ENCODE peak calls at places on chromosomes 1 and 21, in ten cellular contexts. One of them, this sample, is unnamed.
A peak's percentile ranks its signal among the peaks of the same experiment; 100 is the strongest.

GRCh38 chr1:63831409-63831808 is 57.6 kb downstream of the ROR1 start:
- DNase-seq in activated T-cell treated with anti-CD3 and anti-CD28 coated beads for 24 hours: no peak
- DNase-seq in stimulated activated CD8-positive, alpha-beta memory T cell treated with anti-CD3 and anti-CD28 coated beads, Interleukin-4, amount 100 ng/mL, for 24 hours: no peak
- DNase-seq in T follicular helper cell: no peak
- DNase-seq in OCI-LY7: peak; percentile 27
- DNase-seq in putamen: no peak
- DNase-seq in left colon: no peak
- DNase-seq in aorta: no peak
- DNase-seq in cardiac muscle cell: no peak
- DNase-seq in kidney tubule cell: no peak
- DNase-seq in this sample: no peak

GRCh38 chr1:100349276-100349675 is 3.0 kb upstream of the CDC14A start:
- DNase-seq in activated T-cell treated with anti-CD3 and anti-CD28 coated beads for 24 hours: no peak
- DNase-seq in stimulated activated CD8-positive, alpha-beta memory T cell treated with anti-CD3 and anti-CD28 coated beads, Interleukin-4, amount 100 ng/mL, for 24 hours: no peak
- DNase-seq in T follicular helper cell: no peak
- DNase-seq in OCI-LY7: no peak
- DNase-seq in putamen: no peak
- DNase-seq in left colon: no peak
- DNase-seq in aorta: no peak
- DNase-seq in cardiac muscle cell: no peak
- DNase-seq in kidney tubule cell: no peak
- DNase-seq in this sample: no peak

GRCh38 chr21:33458861-33459260 is 20.9 kb downstream of the TMEM50B start:
- DNase-seq in activated T-cell treated with anti-CD3 and anti-CD28 coated beads for 24 hours: no peak
- DNase-seq in stimulated activated CD8-positive, alpha-beta memory T cell treated with anti-CD3 and anti-CD28 coated beads, Interleukin-4, amount 100 ng/mL, for 24 hours: no peak
- DNase-seq in T follicular helper cell: no peak
- DNase-seq in OCI-LY7: no peak
- DNase-seq in putamen: no peak
- DNase-seq in left colon: no peak
- DNase-seq in aorta: no peak
- DNase-seq in cardiac muscle cell: no peak
- DNase-seq in kidney tubule cell: no peak
- DNase-seq in this sample: no peak

GRCh38 chr1:228362141-228362883 is 44.3 kb downstream of the TRIM11 start:
- DNase-seq in activated T-cell treated with anti-CD3 and anti-CD28 coated beads for 24 hours: no peak
- DNase-seq in stimulated activated CD8-positive, alpha-beta memory T cell treated with anti-CD3 and anti-CD28 coated beads, Interleukin-4, amount 100 ng/mL, for 24 hours: no peak
- DNase-seq in T follicular helper cell: no peak
- DNase-seq in OCI-LY7: no peak
- DNase-seq in putamen: no peak
- DNase-seq in left colon: no peak
- DNase-seq in aorta: peak; percentile 60
- DNase-seq in cardiac muscle cell: no peak
- DNase-seq in kidney tubule cell: no peak
- DNase-seq in this sample: no peak

GRCh38 chr1:220521755-220522154 is 6.2 kb upstream of the MARK1 start:
- DNase-seq in activated T-cell treated with anti-CD3 and anti-CD28 coated beads for 24 hours: no peak
- DNase-seq in stimulated activated CD8-positive, alpha-beta memory T cell treated with anti-CD3 and anti-CD28 coated beads, Interleukin-4, amount 100 ng/mL, for 24 hours: no peak
- DNase-seq in T follicular helper cell: no peak
- DNase-seq in OCI-LY7: no peak
- DNase-seq in putamen: no peak
- DNase-seq in left colon: no peak
- DNase-seq in aorta: no peak
- DNase-seq in cardiac muscle cell: no peak
- DNase-seq in kidney tubule cell: no peak
- DNase-seq in this sample: no peak

GRCh38 chr1:229478852-229479251 is 29.3 kb downstream of the NUP133 start:
- DNase-seq in activated T-cell treated with anti-CD3 and anti-CD28 coated beads for 24 hours: no peak
- DNase-seq in stimulated activated CD8-positive, alpha-beta memory T cell treated with anti-CD3 and anti-CD28 coated beads, Interleukin-4, amount 100 ng/mL, for 24 hours: no peak
- DNase-seq in T follicular helper cell: no peak
- DNase-seq in OCI-LY7: peak; percentile 41
- DNase-seq in putamen: no peak
- DNase-seq in left colon: no peak
- DNase-seq in aorta: no peak
- DNase-seq in cardiac muscle cell: no peak
- DNase-seq in kidney tubule cell: no peak
- DNase-seq in this sample: no peak

GRCh38 chr1:184193451-184193850 is 141.9 kb downstream of the TSEN15 start:
- DNase-seq in activated T-cell treated with anti-CD3 and anti-CD28 coated beads for 24 hours: no peak
- DNase-seq in stimulated activated CD8-positive, alpha-beta memory T cell treated with anti-CD3 and anti-CD28 coated beads, Interleukin-4, amount 100 ng/mL, for 24 hours: no peak
- DNase-seq in T follicular helper cell: no peak
- DNase-seq in OCI-LY7: no peak
- DNase-seq in putamen: no peak
- DNase-seq in left colon: no peak
- DNase-seq in aorta: no peak
- DNase-seq in cardiac muscle cell: peak; percentile 38
- DNase-seq in kidney tubule cell: peak; percentile 20
- DNase-seq in this sample: no peak

GRCh38 chr1:182765416-182765815 is 24.2 kb upstream of the NPL start:
- DNase-seq in activated T-cell treated with anti-CD3 and anti-CD28 coated beads for 24 hours: no peak
- DNase-seq in stimulated activated CD8-positive, alpha-beta memory T cell treated with anti-CD3 and anti-CD28 coated beads, Interleukin-4, amount 100 ng/mL, for 24 hours: no peak
- DNase-seq in T follicular helper cell: no peak
- DNase-seq in OCI-LY7: no peak
- DNase-seq in putamen: no peak
- DNase-seq in left colon: no peak
- DNase-seq in aorta: no peak
- DNase-seq in cardiac muscle cell: no peak
- DNase-seq in kidney tubule cell: no peak
- DNase-seq in this sample: no peak

GRCh38 chr1:225418598-225418997 is 9.2 kb downstream of the LBR start:
- DNase-seq in activated T-cell treated with anti-CD3 and anti-CD28 coated beads for 24 hours: no peak
- DNase-seq in stimulated activated CD8-positive, alpha-beta memory T cell treated with anti-CD3 and anti-CD28 coated beads, Interleukin-4, amount 100 ng/mL, for 24 hours: no peak
- DNase-seq in T follicular helper cell: no peak
- DNase-seq in OCI-LY7: no peak
- DNase-seq in putamen: no peak
- DNase-seq in left colon: peak; percentile 67
- DNase-seq in aorta: no peak
- DNase-seq in cardiac muscle cell: no peak
- DNase-seq in kidney tubule cell: no peak
- DNase-seq in this sample: no peak

GRCh38 chr21:35168702-35169101 is 119.6 kb upstream of the RUNX1 start:
- DNase-seq in activated T-cell treated with anti-CD3 and anti-CD28 coated beads for 24 hours: no peak
- DNase-seq in stimulated activated CD8-positive, alpha-beta memory T cell treated with anti-CD3 and anti-CD28 coated beads, Interleukin-4, amount 100 ng/mL, for 24 hours: no peak
- DNase-seq in T follicular helper cell: no peak
- DNase-seq in OCI-LY7: no peak
- DNase-seq in putamen: no peak
- DNase-seq in left colon: no peak
- DNase-seq in aorta: no peak
- DNase-seq in cardiac muscle cell: no peak
- DNase-seq in kidney tubule cell: no peak
- DNase-seq in this sample: no peak

GRCh38 chr1:223219318-223219635 is 76.2 kb upstream of the TLR5 start:
- DNase-seq in activated T-cell treated with anti-CD3 and anti-CD28 coated beads for 24 hours: no peak
- DNase-seq in stimulated activated CD8-positive, alpha-beta memory T cell treated with anti-CD3 and anti-CD28 coated beads, Interleukin-4, amount 100 ng/mL, for 24 hours: no peak
- DNase-seq in T follicular helper cell: no peak
- DNase-seq in OCI-LY7: no peak
- DNase-seq in putamen: no peak
- DNase-seq in left colon: no peak
- DNase-seq in aorta: no peak
- DNase-seq in cardiac muscle cell: no peak
- DNase-seq in kidney tubule cell: no peak
- DNase-seq in this sample: no peak

GRCh38 chr1:43547538-43548072 is 16.9 kb downstream of the PTPRF start:
- DNase-seq in activated T-cell treated with anti-CD3 and anti-CD28 coated beads for 24 hours: no peak
- DNase-seq in stimulated activated CD8-positive, alpha-beta memory T cell treated with anti-CD3 and anti-CD28 coated beads, Interleukin-4, amount 100 ng/mL, for 24 hours: no peak
- DNase-seq in T follicular helper cell: no peak
- DNase-seq in OCI-LY7: no peak
- DNase-seq in putamen: peak; percentile 77
- DNase-seq in left colon: no peak
- DNase-seq in aorta: no peak
- DNase-seq in cardiac muscle cell: peak; percentile 43
- DNase-seq in kidney tubule cell: no peak
- DNase-seq in this sample: no peak

GRCh38 chr1:63836830-63837229 is 63.0 kb downstream of the ROR1 start:
- DNase-seq in activated T-cell treated with anti-CD3 and anti-CD28 coated beads for 24 hours: no peak
- DNase-seq in stimulated activated CD8-positive, alpha-beta memory T cell treated with anti-CD3 and anti-CD28 coated beads, Interleukin-4, amount 100 ng/mL, for 24 hours: no peak
- DNase-seq in T follicular helper cell: no peak
- DNase-seq in OCI-LY7: peak; percentile 11
- DNase-seq in putamen: no peak
- DNase-seq in left colon: no peak
- DNase-seq in aorta: no peak
- DNase-seq in cardiac muscle cell: no peak
- DNase-seq in kidney tubule cell: no peak
- DNase-seq in this sample: no peak

GRCh38 chr21:17612023-17612564 is 607 bp downstream of the BTG3 start:
- DNase-seq in activated T-cell treated with anti-CD3 and anti-CD28 coated beads for 24 hours: peak; percentile 17
- DNase-seq in stimulated activated CD8-positive, alpha-beta memory T cell treated with anti-CD3 and anti-CD28 coated beads, Interleukin-4, amount 100 ng/mL, for 24 hours: no peak
- DNase-seq in T follicular helper cell: peak; percentile 6
- DNase-seq in OCI-LY7: peak; percentile 41
- DNase-seq in putamen: peak; percentile 17
- DNase-seq in left colon: peak; percentile 63
- DNase-seq in aorta: peak; percentile 81
- DNase-seq in cardiac muscle cell: peak; percentile 21
- DNase-seq in kidney tubule cell: peak; percentile 54
- DNase-seq in this sample: peak; percentile 43

GRCh38 chr1:11882814-11883538 is 24.2 kb upstream of the NPPB start:
- DNase-seq in activated T-cell treated with anti-CD3 and anti-CD28 coated beads for 24 hours: no peak
- DNase-seq in stimulated activated CD8-positive, alpha-beta memory T cell treated with anti-CD3 and anti-CD28 coated beads, Interleukin-4, amount 100 ng/mL, for 24 hours: no peak
- DNase-seq in T follicular helper cell: no peak
- DNase-seq in OCI-LY7: no peak
- DNase-seq in putamen: no peak
- DNase-seq in left colon: peak; percentile 75
- DNase-seq in aorta: no peak
- DNase-seq in cardiac muscle cell: peak; percentile 99
- DNase-seq in kidney tubule cell: no peak
- DNase-seq in this sample: peak; percentile 34

GRCh38 chr1:184958554-184959353 is 15.6 kb downstream of the NIBAN1 start:
- DNase-seq in activated T-cell treated with anti-CD3 and anti-CD28 coated beads for 24 hours: no peak
- DNase-seq in stimulated activated CD8-positive, alpha-beta memory T cell treated with anti-CD3 and anti-CD28 coated beads, Interleukin-4, amount 100 ng/mL, for 24 hours: no peak
- DNase-seq in T follicular helper cell: no peak
- DNase-seq in OCI-LY7: no peak
- DNase-seq in putamen: no peak
- DNase-seq in left colon: no peak
- DNase-seq in aorta: no peak
- DNase-seq in cardiac muscle cell: no peak
- DNase-seq in kidney tubule cell: no peak
- DNase-seq in this sample: no peak

GRCh38 chr1:204437796-204438570 is 26.4 kb upstream of the PPP1R15B start:
- DNase-seq in activated T-cell treated with anti-CD3 and anti-CD28 coated beads for 24 hours: no peak
- DNase-seq in stimulated activated CD8-positive, alpha-beta memory T cell treated with anti-CD3 and anti-CD28 coated beads, Interleukin-4, amount 100 ng/mL, for 24 hours: no peak
- DNase-seq in T follicular helper cell: no peak
- DNase-seq in OCI-LY7: no peak
- DNase-seq in putamen: no peak
- DNase-seq in left colon: no peak
- DNase-seq in aorta: no peak
- DNase-seq in cardiac muscle cell: no peak
- DNase-seq in kidney tubule cell: no peak
- DNase-seq in this sample: peak; percentile 73

GRCh38 chr21:34029724-34030528 is 43.5 kb upstream of the MRPS6 start:
- DNase-seq in activated T-cell treated with anti-CD3 and anti-CD28 coated beads for 24 hours: peak; percentile 30
- DNase-seq in stimulated activated CD8-positive, alpha-beta memory T cell treated with anti-CD3 and anti-CD28 coated beads, Interleukin-4, amount 100 ng/mL, for 24 hours: peak; percentile 20
- DNase-seq in T follicular helper cell: peak; percentile 10
- DNase-seq in OCI-LY7: peak; percentile 90
- DNase-seq in putamen: peak; percentile 30
- DNase-seq in left colon: no peak
- DNase-seq in aorta: no peak
- DNase-seq in cardiac muscle cell: peak; percentile 42
- DNase-seq in kidney tubule cell: peak; percentile 66
- DNase-seq in this sample: peak; percentile 25

GRCh38 chr1:59150537-59151386 is 146.1 kb upstream of the FGGY start:
- DNase-seq in activated T-cell treated with anti-CD3 and anti-CD28 coated beads for 24 hours: no peak
- DNase-seq in stimulated activated CD8-positive, alpha-beta memory T cell treated with anti-CD3 and anti-CD28 coated beads, Interleukin-4, amount 100 ng/mL, for 24 hours: no peak
- DNase-seq in T follicular helper cell: no peak
- DNase-seq in OCI-LY7: no peak
- DNase-seq in putamen: no peak
- DNase-seq in left colon: peak; percentile 22
- DNase-seq in aorta: peak; percentile 88
- DNase-seq in cardiac muscle cell: peak; percentile 56
- DNase-seq in kidney tubule cell: peak; percentile 99
- DNase-seq in this sample: peak; percentile 92